ENCODE peak calls at places on chromosome 14, in five cellular contexts. One of them, this sample, is unnamed.
A peak's percentile ranks its signal among the peaks of the same experiment; 100 is the strongest.

GRCh38 chr14:76698631-76699030 is 62.6 kb upstream of the VASH1 start:
- DNase-seq in choroid plexus epithelial cell: no peak
- DNase-seq in H9: no peak
- DNase-seq in Caco-2: no peak
- DNase-seq in kidney glomerular epithelial cell: no peak
- DNase-seq in this sample: no peak

GRCh38 chr14:73878436-73878835 is 8.2 kb upstream of the ZNF410 start:
- DNase-seq in choroid plexus epithelial cell: peak; percentile 57
- DNase-seq in H9: no peak
- DNase-seq in Caco-2: no peak
- DNase-seq in kidney glomerular epithelial cell: no peak
- DNase-seq in this sample: no peak

GRCh38 chr14:105192866-105193731 is 12.0 kb upstream of the NUDT14 start:
- DNase-seq in choroid plexus epithelial cell: no peak
- DNase-seq in H9: no peak
- DNase-seq in Caco-2: no peak
- DNase-seq in kidney glomerular epithelial cell: no peak
- DNase-seq in this sample: no peak

GRCh38 chr14:68688872-68689371 is 103.9 kb downstream of the ZFP36L1 start:
- DNase-seq in choroid plexus epithelial cell: peak; percentile 89
- DNase-seq in H9: no peak
- DNase-seq in Caco-2: peak; percentile 28
- DNase-seq in kidney glomerular epithelial cell: no peak
- DNase-seq in this sample: no peak

GRCh38 chr14:96962337-96962736 is 165.2 kb downstream of the VRK1 start:
- DNase-seq in choroid plexus epithelial cell: no peak
- DNase-seq in H9: no peak
- DNase-seq in Caco-2: no peak
- DNase-seq in kidney glomerular epithelial cell: no peak
- DNase-seq in this sample: no peak

GRCh38 chr14:32560213-32560857 is 231.2 kb downstream of the AKAP6 start:
- DNase-seq in choroid plexus epithelial cell: peak; percentile 93
- DNase-seq in H9: peak; percentile 63
- DNase-seq in Caco-2: peak; percentile 71
- DNase-seq in kidney glomerular epithelial cell: peak; percentile 56
- DNase-seq in this sample: peak; percentile 82

GRCh38 chr14:102985665-102986064 is 63.2 kb downstream of the AMN start:
- DNase-seq in choroid plexus epithelial cell: no peak
- DNase-seq in H9: no peak
- DNase-seq in Caco-2: no peak
- DNase-seq in kidney glomerular epithelial cell: no peak
- DNase-seq in this sample: no peak

GRCh38 chr14:58765843-58766242 is 128.1 kb downstream of the DACT1 start:
- DNase-seq in choroid plexus epithelial cell: no peak
- DNase-seq in H9: no peak
- DNase-seq in Caco-2: no peak
- DNase-seq in kidney glomerular epithelial cell: no peak
- DNase-seq in this sample: no peak

GRCh38 chr14:62691613-62692489 is 353.4 kb downstream of the KCNH5 start:
- DNase-seq in choroid plexus epithelial cell: peak; percentile 91
- DNase-seq in H9: no peak
- DNase-seq in Caco-2: peak; percentile 82
- DNase-seq in kidney glomerular epithelial cell: peak; percentile 73
- DNase-seq in this sample: peak; percentile 97

GRCh38 chr14:74551903-74552371 is 58.4 kb downstream of the ISCA2 start:
- DNase-seq in choroid plexus epithelial cell: no peak
- DNase-seq in H9: no peak
- DNase-seq in Caco-2: no peak
- DNase-seq in kidney glomerular epithelial cell: no peak
- DNase-seq in this sample: no peak

GRCh38 chr14:80080601-80081000 is 130.7 kb downstream of the DIO2 start:
- DNase-seq in choroid plexus epithelial cell: no peak
- DNase-seq in H9: no peak
- DNase-seq in Caco-2: no peak
- DNase-seq in kidney glomerular epithelial cell: no peak
- DNase-seq in this sample: no peak

GRCh38 chr14:89428556-89429196 is 11.6 kb upstream of the FOXN3 start:
- DNase-seq in choroid plexus epithelial cell: no peak
- DNase-seq in H9: peak; percentile 64
- DNase-seq in Caco-2: peak; percentile 3
- DNase-seq in kidney glomerular epithelial cell: no peak
- DNase-seq in this sample: no peak

GRCh38 chr14:60093088-60093487 is 1.4 kb downstream of the PCNX4 start:
- DNase-seq in choroid plexus epithelial cell: peak; percentile 20
- DNase-seq in H9: no peak
- DNase-seq in Caco-2: no peak
- DNase-seq in kidney glomerular epithelial cell: no peak
- DNase-seq in this sample: no peak

GRCh38 chr14:35637269-35637668 is 103.3 kb downstream of the INSM2 start:
- DNase-seq in choroid plexus epithelial cell: no peak
- DNase-seq in H9: no peak
- DNase-seq in Caco-2: no peak
- DNase-seq in kidney glomerular epithelial cell: no peak
- DNase-seq in this sample: no peak

GRCh38 chr14:84591827-84592540 is 938.0 kb upstream of the FLRT2 start:
- DNase-seq in choroid plexus epithelial cell: no peak
- DNase-seq in H9: no peak
- DNase-seq in Caco-2: no peak
- DNase-seq in kidney glomerular epithelial cell: no peak
- DNase-seq in this sample: no peak

GRCh38 chr14:101215266-101215665 is 311.7 kb upstream of the RTL1 start:
- DNase-seq in choroid plexus epithelial cell: no peak
- DNase-seq in H9: peak; percentile 4
- DNase-seq in Caco-2: no peak
- DNase-seq in kidney glomerular epithelial cell: no peak
- DNase-seq in this sample: no peak

GRCh38 chr14:49623941-49624806 is 3.6 kb downstream of the MGAT2 start:
- DNase-seq in choroid plexus epithelial cell: no peak
- DNase-seq in H9: no peak
- DNase-seq in Caco-2: peak; percentile 67
- DNase-seq in kidney glomerular epithelial cell: no peak
- DNase-seq in this sample: no peak

GRCh38 chr14:90658541-90658967 is 157.7 kb downstream of the TTC7B start:
- DNase-seq in choroid plexus epithelial cell: peak; percentile 62
- DNase-seq in H9: no peak
- DNase-seq in Caco-2: no peak
- DNase-seq in kidney glomerular epithelial cell: no peak
- DNase-seq in this sample: no peak